ENCODE peak calls at places on chromosomes 2 and 18, in five cellular contexts. One of them, this sample, is unnamed.

GRCh38 chr18:23257686-23258565 is 122.6 kb downstream of the CABLES1 start:
- ATAC-seq in HepG2: no peak
- ATAC-seq in GM12878: no peak
- ATAC-seq in K562: no peak
- ATAC-seq in upper lobe of left lung: no peak
- ATAC-seq in this sample: no peak

GRCh38 chr2:45675130-45675812 is 23.8 kb downstream of the PRKCE start:
- ATAC-seq in HepG2: peak; percentile 56
- ATAC-seq in GM12878: no peak
- ATAC-seq in K562: no peak
- ATAC-seq in upper lobe of left lung: peak; percentile 83
- ATAC-seq in this sample: peak; percentile 65

GRCh38 chr18:354003-354402 is 86.2 kb upstream of the THOC1 start:
- ATAC-seq in K562: no peak
- ATAC-seq in upper lobe of left lung: no peak
- ATAC-seq in HepG2: no peak
- ATAC-seq in GM12878: no peak
- ATAC-seq in this sample: no peak

GRCh38 chr18:7415081-7415894 is 151.8 kb upstream of the PTPRM start:
- ATAC-seq in upper lobe of left lung: peak; percentile 26
- ATAC-seq in HepG2: no peak
- ATAC-seq in K562: no peak
- ATAC-seq in GM12878: no peak
- ATAC-seq in this sample: peak; percentile 80

GRCh38 chr2:172228177-172228785 is 125.6 kb upstream of the DLX2 start:
- ATAC-seq in K562: no peak
- ATAC-seq in GM12878: no peak
- ATAC-seq in upper lobe of left lung: no peak
- ATAC-seq in HepG2: no peak
- ATAC-seq in this sample: no peak

GRCh38 chr2:240985881-240986786 is 12.3 kb upstream of the SNED1 start:
- ATAC-seq in GM12878: no peak
- ATAC-seq in upper lobe of left lung: no peak
- ATAC-seq in K562: no peak
- ATAC-seq in HepG2: peak; percentile 5
- ATAC-seq in this sample: no peak

GRCh38 chr2:120793682-120794403 is 58.2 kb downstream of the GLI2 start:
- ATAC-seq in upper lobe of left lung: no peak
- ATAC-seq in K562: no peak
- ATAC-seq in GM12878: peak; percentile 27
- ATAC-seq in HepG2: no peak
- ATAC-seq in this sample: peak; percentile 28

GRCh38 chr18:76943542-76944339 is 121.4 kb downstream of the ZNF236 start:
- ATAC-seq in K562: no peak
- ATAC-seq in HepG2: no peak
- ATAC-seq in upper lobe of left lung: peak; percentile 57
- ATAC-seq in GM12878: no peak
- ATAC-seq in this sample: peak; percentile 82

GRCh38 chr2:237260032-237260431 is 153.9 kb downstream of the COL6A3 start:
- ATAC-seq in HepG2: no peak
- ATAC-seq in GM12878: no peak
- ATAC-seq in K562: no peak
- ATAC-seq in upper lobe of left lung: no peak
- ATAC-seq in this sample: no peak

GRCh38 chr18:63285332-63285731 is 34.2 kb downstream of the BCL2 start:
- ATAC-seq in HepG2: no peak
- ATAC-seq in K562: no peak
- ATAC-seq in upper lobe of left lung: no peak
- ATAC-seq in GM12878: peak; percentile 94
- ATAC-seq in this sample: no peak

GRCh38 chr18:63284861-63285260 is 34.7 kb downstream of the BCL2 start:
- ATAC-seq in K562: no peak
- ATAC-seq in HepG2: no peak
- ATAC-seq in GM12878: peak; percentile 58
- ATAC-seq in upper lobe of left lung: peak; percentile 16
- ATAC-seq in this sample: peak; percentile 33

GRCh38 chr18:63286926-63287325 is 32.6 kb downstream of the BCL2 start:
- ATAC-seq in HepG2: no peak
- ATAC-seq in K562: no peak
- ATAC-seq in upper lobe of left lung: no peak
- ATAC-seq in GM12878: peak; percentile 19
- ATAC-seq in this sample: no peak

GRCh38 chr18:63283305-63283704 is 36.3 kb downstream of the BCL2 start:
- ATAC-seq in upper lobe of left lung: no peak
- ATAC-seq in HepG2: no peak
- ATAC-seq in K562: no peak
- ATAC-seq in GM12878: no peak
- ATAC-seq in this sample: no peak

GRCh38 chr18:63284173-63284765 is 35.3 kb downstream of the BCL2 start:
- ATAC-seq in GM12878: no peak
- ATAC-seq in HepG2: no peak
- ATAC-seq in upper lobe of left lung: peak; percentile 43
- ATAC-seq in K562: no peak
- ATAC-seq in this sample: peak; percentile 85
- H3K27ac ChIP-seq in GM12878: peak overlapping the region; percentile 73
- H3K27ac ChIP-seq in HepG2: no peak overlapping the region
- H3K27ac ChIP-seq in upper lobe of left lung: no peak overlapping the region
- H3K27ac ChIP-seq in K562: no peak overlapping the region
- H3K27ac ChIP-seq in this sample: peak overlapping the region; percentile 78

DNA sequence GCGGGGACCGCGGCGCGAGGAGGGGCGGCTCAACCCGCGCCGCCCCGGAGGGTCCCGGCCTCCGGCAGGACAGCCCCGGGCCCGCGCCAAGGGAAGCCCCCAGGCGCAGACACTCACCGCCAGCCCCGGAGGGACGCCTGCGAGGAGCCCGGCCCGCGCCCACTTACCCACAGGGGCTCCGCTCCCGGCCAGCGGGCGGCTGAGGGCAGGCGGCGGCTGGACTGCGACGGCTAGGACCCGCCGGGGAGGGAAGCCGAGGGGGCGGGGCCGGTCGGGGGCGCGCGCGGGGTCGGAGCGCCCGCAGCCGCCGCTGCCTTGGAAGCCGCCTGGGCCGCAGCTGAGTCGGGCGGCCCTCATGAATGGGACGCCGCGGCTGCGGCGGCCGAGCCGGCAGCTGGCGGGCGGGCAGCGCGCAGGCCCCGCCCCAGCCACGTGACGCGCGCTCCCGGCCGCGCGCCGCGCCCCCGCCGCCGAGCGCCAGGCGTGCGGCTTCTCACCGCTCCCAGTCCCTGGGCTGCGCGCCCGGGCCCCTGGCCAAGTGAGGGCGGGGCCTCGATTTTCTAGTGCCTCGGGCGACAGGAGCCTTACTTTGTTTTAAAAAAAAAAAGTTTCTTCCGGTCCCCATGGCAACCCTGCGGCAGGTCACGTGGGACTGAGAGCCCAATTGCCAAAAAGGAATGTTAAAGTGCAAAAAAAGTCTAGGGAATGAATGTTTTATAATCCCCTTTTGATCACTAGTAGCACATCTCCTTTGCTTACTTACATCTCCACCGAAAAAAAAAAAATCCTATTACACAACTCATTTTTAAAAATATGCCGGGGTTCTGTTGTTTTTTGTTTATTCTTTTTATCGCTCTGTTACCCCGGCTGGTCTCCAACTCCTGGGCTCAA is at the start of gene LPIN2:
- ATAC-seq in K562: peak; percentile 89
- ATAC-seq in GM12878: peak; percentile 88
- ATAC-seq in HepG2: peak; percentile 83
- ATAC-seq in upper lobe of left lung: peak; percentile 92
- ATAC-seq in this sample: peak; percentile 94
- TF ChIP-seq EP300 in K562: no peak
- TF ChIP-seq EP300 in GM12878: no peak
- TF ChIP-seq EP300 in HepG2: peak; percentile 20
- TF ChIP-seq EP300 in upper lobe of left lung: peak; percentile 17
- TF ChIP-seq EP300 in this sample: no peak

GRCh38 chr2:99141110-99142108 is at the start of gene C2orf15:
- ATAC-seq in GM12878: peak; percentile 94
- ATAC-seq in upper lobe of left lung: peak; percentile 98
- ATAC-seq in K562: peak; percentile 98
- ATAC-seq in HepG2: peak; percentile 93
- ATAC-seq in this sample: peak; percentile 97
- TF ChIP-seq POLR2AphosphoS5 in GM12878: peak; percentile 15
- TF ChIP-seq POLR2AphosphoS5 in upper lobe of left lung: peak; percentile 93
- TF ChIP-seq POLR2AphosphoS5 in K562: no peak
- TF ChIP-seq POLR2AphosphoS5 in HepG2: peak; percentile 98
- TF ChIP-seq POLR2AphosphoS5 in this sample: peak; percentile 28

GRCh38 chr18:49859725-49860124 is 46.4 kb upstream of the ACAA2 start:
- ATAC-seq in HepG2: no peak
- ATAC-seq in K562: no peak
- ATAC-seq in GM12878: no peak
- ATAC-seq in upper lobe of left lung: no peak
- ATAC-seq in this sample: no peak

GRCh38 chr18:49858309-49859005 is 45.1 kb upstream of the ACAA2 start:
- ATAC-seq in HepG2: peak; percentile 82
- ATAC-seq in GM12878: peak; percentile 70
- ATAC-seq in upper lobe of left lung: peak; percentile 87
- ATAC-seq in K562: peak; percentile 83
- ATAC-seq in this sample: peak; percentile 57

GRCh38 chr18:49857708-49858107 is 44.4 kb upstream of the ACAA2 start:
- ATAC-seq in HepG2: peak; percentile 64
- ATAC-seq in GM12878: no peak
- ATAC-seq in K562: no peak
- ATAC-seq in upper lobe of left lung: no peak
- ATAC-seq in this sample: no peak

GRCh38 chr18:49856531-49856930 is 43.2 kb upstream of the ACAA2 start:
- ATAC-seq in HepG2: no peak
- ATAC-seq in GM12878: no peak
- ATAC-seq in upper lobe of left lung: no peak
- ATAC-seq in K562: no peak
- ATAC-seq in this sample: no peak

DNA sequence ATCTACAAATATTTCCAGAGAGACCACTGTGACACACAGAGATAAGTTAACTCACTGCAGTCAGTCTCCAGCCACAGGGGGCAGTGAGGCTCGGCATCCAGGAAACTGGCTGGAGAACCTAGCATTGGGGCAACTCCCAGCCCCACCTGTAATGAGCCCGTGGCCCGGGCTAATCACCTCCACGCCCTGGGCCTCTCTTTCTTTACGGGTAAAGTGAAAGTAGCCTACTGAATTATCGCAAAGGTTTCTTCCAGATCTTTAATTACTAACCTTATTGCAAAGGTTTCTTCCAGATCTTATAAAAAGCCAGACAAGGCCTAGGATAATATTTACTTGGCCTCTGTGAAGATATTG is 45.6 kb upstream of the ACAA2 start:
- ATAC-seq in upper lobe of left lung: peak; percentile 68
- ATAC-seq in K562: no peak
- ATAC-seq in GM12878: peak; percentile 21
- ATAC-seq in HepG2: peak; percentile 48
- ATAC-seq in this sample: peak; percentile 39
- H3K27ac ChIP-seq in upper lobe of left lung: peak overlapping the region; percentile 68
- H3K27ac ChIP-seq in K562: no peak overlapping the region
- H3K27ac ChIP-seq in GM12878: no peak overlapping the region
- H3K27ac ChIP-seq in HepG2: no peak overlapping the region
- H3K27ac ChIP-seq in this sample: no peak overlapping the region

GRCh38 chr2:156452971-156453370 is 16.8 kb downstream of the GPD2 start:
- ATAC-seq in GM12878: no peak
- ATAC-seq in upper lobe of left lung: no peak
- ATAC-seq in K562: no peak
- ATAC-seq in HepG2: no peak
- ATAC-seq in this sample: no peak
- TF ChIP-seq EP300 in GM12878: no peak
- TF ChIP-seq EP300 in upper lobe of left lung: no peak
- TF ChIP-seq EP300 in K562: no peak
- TF ChIP-seq EP300 in HepG2: no peak
- TF ChIP-seq EP300 in this sample: no peak

This sample was measured in gastroesophageal sphincter.